ENCODE peak calls at places on chromosomes 3 and 15, in five cellular contexts. M is prostate gland; D is CD8-positive, alpha-beta memory T cell; Z is mammary epithelial cell; E is spleen. O is an unnamed sample. For H3K4me1, the result is how much of the 10 kb centered on the place peaks cover.

GRCh38 chr3:129233538-129233937 is 15.9 kb upstream of the COPG1 start:
- DNase-seq in Z (no peak), M (no peak), D (no peak), E (peak), O (no peak)

GRCh38 chr3:26070854-26071253 is 281.0 kb downstream of the OXSM start:
- DNase-seq in M (no peak), D (no peak), Z (no peak), E (no peak), O (no peak)

GRCh38 chr3:5187920-5188418 is 462 bp downstream of the EDEM1 start:
- DNase-seq in D (peak), M (no peak), E (peak), Z (peak), O (peak)

GRCh38 chr3:46575577-46576222 is 9.6 kb upstream of the LRRC2 start:
- DNase-seq in Z (no peak), E (no peak), D (no peak), M (no peak), O (no peak)

GRCh38 chr15:34855397-34855796 is 60.0 kb upstream of the ACTC1 start:
- DNase-seq in Z (peak), M (no peak), E (no peak), D (no peak), O (peak)

GRCh38 chr15:73872370-73872769 is 994 bp upstream of the TBC1D21 start:
- DNase-seq in M (no peak), Z (no peak), D (no peak), E (no peak), O (no peak)

GRCh38 chr15:71148048-71148447 is 32.8 kb downstream of the THSD4 start:
- DNase-seq in E (no peak), D (no peak), M (no peak), Z (no peak), O (no peak)

GRCh38 chr15:31216210-31216911 is 110.3 kb upstream of the KLF13 start:
- DNase-seq in E (peak), D (peak), Z (peak), M (peak), O (no peak)

GRCh38 chr3:128376516-128376915 is 90.2 kb downstream of the DNAJB8 start:
- DNase-seq in M (no peak), E (no peak), Z (no peak), D (no peak), O (no peak)

GRCh38 chr3:132659370-132660055 is at the start of gene ACAD11:
- DNase-seq in D (peak), M (peak), E (peak), Z (peak), O (peak)

GRCh38 chr15:53830707-53831386 is 71.4 kb upstream of the WDR72 start:
- DNase-seq in E (no peak), D (no peak), M (no peak), Z (no peak), O (no peak)

GRCh38 chr3:186646841-186647240 is 6.6 kb downstream of the FETUB start:
- DNase-seq in E (no peak), D (no peak), Z (no peak), M (no peak), O (no peak)

GRCh38 chr3:17044844-17045243 is 160.1 kb downstream of the PLCL2 start:
- DNase-seq in M (no peak), Z (no peak), E (no peak), D (no peak), O (no peak)

GRCh38 chr15:101406014-101406413 is 83.5 kb downstream of the PCSK6 start:
- DNase-seq in E (no peak), M (no peak), D (no peak), Z (no peak), O (no peak)

GRCh38 chr3:126718506-126719445 is 14.7 kb downstream of the CHCHD6 start:
- DNase-seq in Z (peak), E (no peak), M (no peak), D (no peak), O (no peak)

GRCh38 chr15:64855206-64856000 is 13.7 kb downstream of the PLEKHO2 start:
- DNase-seq in M (no peak), D (no peak), Z (peak), E (no peak), O (no peak)

GRCh38 chr15:48928877-48929538 is 34.7 kb downstream of the SHC4 start:
- DNase-seq in D (no peak), M (no peak), Z (peak), E (no peak), O (no peak)

GRCh38 chr15:44194397-44195150 is 497 bp downstream of the FRMD5 start:
- DNase-seq in Z (peak), D (peak), M (no peak), E (peak), O (peak)

GRCh38 chr15:38533416-38533915 is 31.1 kb downstream of the RASGRP1 start:
- DNase-seq in D (no peak), M (no peak), E (no peak), Z (no peak), O (no peak)

GRCh38 chr15:88730751-88731150 is 72.5 kb upstream of the ACAN start:
- DNase-seq in Z (no peak), E (no peak), M (no peak), D (no peak), O (no peak)

GRCh38 chr3:137792633-137793271 is 28.6 kb downstream of the SOX14 start:
- DNase-seq in M (no peak), D (no peak), E (no peak), Z (peak), O (no peak)

GRCh38 chr3:61684386-61684785 is 123.0 kb downstream of the PTPRG start:
- DNase-seq in M (peak), E (no peak), D (no peak), Z (no peak), O (no peak)

GRCh38 chr3:123424321-123424998 is 24.4 kb downstream of the ADCY5 start:
- DNase-seq in D (no peak), E (no peak), Z (no peak), M (no peak), O (no peak)

GRCh38 chr3:71662056-71662455 is 63.1 kb downstream of the EIF4E3 start:
- DNase-seq in E (no peak), D (no peak), M (no peak), Z (peak), O (no peak)

GRCh38 chr3:12796171-12797123 is at the start of gene CAND2:
- DNase-seq in E (peak), Z (no peak), D (peak), M (no peak), O (no peak)

GRCh38 chr3:78139166-78139565 is 1099.3 kb downstream of the ROBO2 start:
- DNase-seq in Z (peak), D (no peak), E (no peak), M (no peak), O (peak)

GRCh38 chr3:126573492-126574117 is 14.9 kb upstream of the C3orf22 start:
- DNase-seq in D (no peak), M (no peak), E (no peak), Z (no peak), O (no peak)

GRCh38 chr3:101677436-101678286 is 729 bp upstream of the ZBTB11 start:
- DNase-seq in Z (no peak), D (peak), M (peak), E (peak), O (no peak)

GRCh38 chr3:122497425-122497824 is 17.3 kb downstream of the KPNA1 start:
- DNase-seq in D (peak), M (no peak), Z (peak), E (no peak), O (peak)

GRCh38 chr3:182735672-182736071 is 57.6 kb upstream of the ATP11B start:
- DNase-seq in D (no peak), M (no peak), Z (no peak), E (no peak), O (no peak)

GRCh38 chr15:39736646-39737550 is 45.7 kb downstream of the FSIP1 start:
- DNase-seq in E (no peak), M (no peak), Z (no peak), D (no peak), O (no peak)

GRCh38 chr3:147380996-147381376 is 25.4 kb downstream of the ZIC4 start:
- DNase-seq in M (no peak), Z (no peak), E (no peak), D (no peak), O (no peak)

GRCh38 chr3:118932822-118933558 is 101.7 kb downstream of the IGSF11 start:
- DNase-seq in M (no peak), E (no peak), D (no peak), Z (no peak), O (no peak)

GRCh38 chr3:53171109-53171453 is 10.1 kb downstream of the PRKCD start:
- DNase-seq in Z (no peak), E (no peak), D (no peak), M (no peak), O (no peak)
- H3K4me1 ChIP-seq in Z (under half), E (half or more), D (under half), M (under half), O (under half)

GRCh38 chr15:77409259-77410156 is 10.4 kb downstream of the PEAK1 start:
- DNase-seq in M (no peak), D (no peak), Z (no peak), E (no peak), O (no peak)
- H3K27ac ChIP-seq in M (no peak), D (no peak), Z (no peak), E (peak), O (no peak)

DNA sequence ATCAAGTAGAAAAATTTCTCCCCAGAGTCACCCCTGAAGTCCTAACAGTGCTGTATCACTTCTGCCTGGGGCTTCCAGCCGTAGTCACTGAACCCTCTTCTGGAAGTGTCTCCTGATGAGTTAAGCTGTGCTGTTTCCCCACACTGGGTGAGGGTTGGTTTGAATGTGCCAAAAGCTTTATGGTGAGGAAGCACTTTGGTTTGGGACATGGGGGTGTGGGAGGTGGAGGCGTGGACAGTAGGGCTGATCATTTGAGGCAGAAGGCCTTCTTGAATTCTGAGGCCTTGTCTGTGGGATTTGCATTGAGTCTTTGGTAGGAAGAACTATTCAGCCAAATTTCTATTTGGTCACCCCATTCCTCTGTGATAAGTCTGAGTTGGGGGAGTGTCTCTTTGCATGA is 64.5 kb downstream of the SLCO3A1 start:
- DNase-seq in M (no peak), D (no peak), E (no peak), Z (no peak), O (no peak)
- H3K4me1 ChIP-seq in M (under half), D (under half), E (under half), Z (under half), O (under half)

DNA sequence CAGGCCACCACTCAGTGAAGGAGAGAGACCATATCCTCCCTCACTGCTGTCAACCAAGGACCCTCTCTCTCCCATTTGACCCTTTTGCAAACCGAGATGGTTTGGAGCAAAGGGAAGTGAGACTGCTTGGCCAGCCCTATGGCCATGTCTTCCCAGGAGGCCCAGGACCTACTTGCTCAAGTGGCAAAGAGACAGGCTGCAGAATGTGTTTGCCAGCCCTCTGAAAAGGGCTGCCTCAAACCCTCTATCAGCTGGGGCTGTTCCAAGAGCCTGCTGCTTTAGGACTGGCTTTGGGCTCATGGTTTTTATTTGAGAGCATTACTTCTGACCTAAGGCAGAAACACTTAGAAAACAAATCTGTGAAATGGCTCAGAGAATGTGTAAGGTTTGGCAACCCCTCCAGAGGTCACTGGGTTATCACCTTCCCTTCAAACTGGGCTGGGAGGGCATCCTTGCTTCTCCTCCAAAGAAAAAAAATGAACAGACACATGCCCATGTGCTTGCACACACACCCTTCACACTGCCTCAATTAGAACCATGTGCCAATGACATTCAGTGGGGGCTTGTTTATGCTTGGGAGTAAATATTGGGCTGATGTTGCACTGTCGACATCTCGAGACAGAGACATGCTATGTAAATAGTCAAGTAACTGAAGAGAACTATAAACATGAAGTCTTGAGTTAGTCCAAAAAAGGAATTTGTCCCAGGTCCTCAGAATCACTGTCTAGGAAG is 49.9 kb upstream of the CTDSPL start:
- DNase-seq in M (no peak), Z (no peak), E (no peak), D (no peak), O (no peak)
- H3K27ac ChIP-seq in M (peak), Z (no peak), E (no peak), D (no peak), O (no peak)

DNA sequence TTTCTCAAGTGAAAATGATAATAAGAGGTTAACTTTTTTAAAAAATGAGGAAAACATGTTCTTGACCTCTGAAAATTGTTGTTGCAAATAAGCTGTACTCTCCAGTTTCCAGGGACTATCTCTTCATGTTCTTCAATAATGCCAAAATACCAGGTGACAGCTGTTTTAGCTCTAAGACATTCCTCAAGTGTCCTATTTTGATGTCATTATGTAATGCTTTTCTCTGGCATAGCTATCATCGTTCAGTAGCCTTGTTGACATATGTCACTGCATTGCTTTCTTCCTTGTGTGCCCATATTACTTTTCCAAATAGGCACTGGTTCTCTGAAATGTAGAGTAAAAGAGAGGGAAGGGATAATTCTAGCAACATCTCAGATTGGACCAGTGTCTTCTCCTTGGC is 5.7 kb upstream of the FILIP1L start:
- DNase-seq in D (no peak), Z (no peak), M (no peak), E (no peak), O (no peak)
- H3K4me1 ChIP-seq in D (under half), Z (under half), M (under half), E (under half), O (under half)

DNA sequence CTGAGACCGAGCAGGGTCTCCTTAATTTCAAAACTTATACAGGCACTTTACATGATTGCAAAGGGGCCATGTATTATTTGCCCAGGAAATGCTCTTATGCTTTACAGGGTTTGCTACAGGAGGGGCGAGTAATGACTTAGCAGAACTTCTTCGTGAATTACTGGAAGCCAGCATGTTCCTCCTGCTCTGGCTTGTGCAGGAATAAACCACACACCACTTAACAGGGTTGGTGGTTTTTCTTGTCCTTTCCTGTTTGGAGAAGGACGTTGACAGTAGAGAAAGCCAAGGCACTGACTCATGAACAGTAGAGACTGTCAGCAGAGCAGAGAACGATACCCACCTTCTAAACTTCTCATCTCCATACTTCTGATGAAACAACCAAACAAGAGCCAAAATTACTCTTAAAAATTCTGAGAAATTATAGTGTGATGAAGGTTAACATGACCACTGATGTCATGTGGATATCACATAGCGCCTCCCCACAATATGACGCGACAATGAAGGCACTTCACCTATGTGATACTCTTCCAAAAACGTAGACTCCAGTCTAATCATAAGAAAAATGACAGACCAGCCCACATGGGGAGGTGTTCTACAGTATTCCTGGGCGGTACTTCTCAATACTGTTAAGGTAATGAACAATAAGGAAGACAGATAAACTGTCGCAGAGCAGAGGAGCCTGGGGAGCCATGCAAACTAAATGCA is 24.7 kb upstream of the MCTP2 start:
- DNase-seq in Z (peak), D (no peak), E (no peak), M (peak), O (peak)
- H3K27ac ChIP-seq in Z (no peak), D (no peak), E (no peak), M (no peak), O (peak)

DNA sequence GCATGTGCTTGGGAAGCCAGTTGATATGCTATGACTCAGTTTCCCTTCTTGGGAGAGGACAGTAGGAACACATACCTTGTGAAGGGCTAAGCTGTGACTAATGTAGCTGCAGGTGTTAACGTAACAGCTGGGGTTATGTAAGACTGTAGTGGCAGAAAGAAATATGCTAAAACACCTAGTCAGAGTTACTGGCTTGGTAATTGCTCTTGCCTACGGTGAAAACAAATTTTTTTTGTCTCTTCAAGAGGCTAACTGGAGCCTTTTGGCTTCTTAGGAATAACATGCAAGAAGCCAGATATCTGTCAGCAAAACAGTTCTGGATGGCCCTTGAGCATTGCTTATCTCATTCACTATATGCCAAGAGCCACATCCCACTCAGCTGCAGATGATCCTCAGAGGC is 1.4 kb downstream of the MAPKBP1 start:
- DNase-seq in E (no peak), D (no peak), M (no peak), Z (peak), O (no peak)
- H3K4me1 ChIP-seq in E (under half), D (half or more), M (under half), Z (half or more), O (half or more)

O was measured in SJSA1.